ENCODE peak calls at places on chromosomes 3 and 15, in eight cellular contexts. B, K, X, I, Q, G, D and Z are unnamed samples.

GRCh38 chr15:84783493-84784251 is 33.5 kb upstream of the ALPK3 start:
- DNase-seq in B (no peak), K (no peak), X (no peak), I (no peak), Q (no peak), G (no peak), D (no peak), Z (no peak)

GRCh38 chr15:31887246-31887645 is 143.1 kb upstream of the CHRNA7 start:
- DNase-seq in B (no peak), K (no peak), X (no peak), I (no peak), Q (no peak), G (no peak), D (no peak), Z (no peak)

GRCh38 chr15:68228143-68228970 is 1.2 kb downstream of the CLN6 start:
- DNase-seq in B (peak), K (no peak), X (peak), I (no peak), Q (no peak), G (peak), D (no peak), Z (no peak)

GRCh38 chr15:67063689-67064606 is 1.5 kb upstream of the SMAD3 start:
- DNase-seq in B (peak), K (peak), X (peak), I (no peak), Q (peak), G (peak), D (no peak), Z (no peak)

GRCh38 chr3:175885196-175885766 is 1026.1 kb downstream of the NAALADL2 start:
- DNase-seq in B (no peak), K (no peak), X (no peak), I (no peak), Q (no peak), G (no peak), D (no peak), Z (no peak)

GRCh38 chr15:73530649-73531048 is 87.7 kb downstream of the REC114 start:
- DNase-seq in B (peak), K (no peak), X (peak), I (no peak), Q (no peak), G (no peak), D (no peak), Z (no peak)

GRCh38 chr15:45827275-45827674 is 192.4 kb downstream of the SQOR start:
- DNase-seq in B (no peak), K (no peak), X (no peak), I (no peak), Q (no peak), G (no peak), D (no peak), Z (no peak)

GRCh38 chr15:52464040-52464439 is 64.6 kb downstream of the MYO5A start:
- DNase-seq in B (no peak), K (no peak), X (no peak), I (no peak), Q (no peak), G (no peak), D (no peak), Z (no peak)

GRCh38 chr15:39188930-39189329 is 391.9 kb upstream of the THBS1 start:
- DNase-seq in B (peak), K (no peak), X (peak), I (no peak), Q (no peak), G (no peak), D (peak), Z (peak)

GRCh38 chr3:151909720-151910405 is 36.4 kb downstream of the SUCNR1 start:
- DNase-seq in B (peak), K (no peak), X (peak), I (no peak), Q (no peak), G (no peak), D (peak), Z (no peak)

GRCh38 chr15:91407237-91407889 is 307.3 kb downstream of the SV2B start:
- DNase-seq in B (peak), K (no peak), X (peak), I (no peak), Q (no peak), G (no peak), D (no peak), Z (no peak)

GRCh38 chr15:48928877-48929538 is 34.7 kb downstream of the SHC4 start:
- DNase-seq in B (no peak), K (no peak), X (no peak), I (no peak), Q (no peak), G (no peak), D (no peak), Z (no peak)

DNA sequence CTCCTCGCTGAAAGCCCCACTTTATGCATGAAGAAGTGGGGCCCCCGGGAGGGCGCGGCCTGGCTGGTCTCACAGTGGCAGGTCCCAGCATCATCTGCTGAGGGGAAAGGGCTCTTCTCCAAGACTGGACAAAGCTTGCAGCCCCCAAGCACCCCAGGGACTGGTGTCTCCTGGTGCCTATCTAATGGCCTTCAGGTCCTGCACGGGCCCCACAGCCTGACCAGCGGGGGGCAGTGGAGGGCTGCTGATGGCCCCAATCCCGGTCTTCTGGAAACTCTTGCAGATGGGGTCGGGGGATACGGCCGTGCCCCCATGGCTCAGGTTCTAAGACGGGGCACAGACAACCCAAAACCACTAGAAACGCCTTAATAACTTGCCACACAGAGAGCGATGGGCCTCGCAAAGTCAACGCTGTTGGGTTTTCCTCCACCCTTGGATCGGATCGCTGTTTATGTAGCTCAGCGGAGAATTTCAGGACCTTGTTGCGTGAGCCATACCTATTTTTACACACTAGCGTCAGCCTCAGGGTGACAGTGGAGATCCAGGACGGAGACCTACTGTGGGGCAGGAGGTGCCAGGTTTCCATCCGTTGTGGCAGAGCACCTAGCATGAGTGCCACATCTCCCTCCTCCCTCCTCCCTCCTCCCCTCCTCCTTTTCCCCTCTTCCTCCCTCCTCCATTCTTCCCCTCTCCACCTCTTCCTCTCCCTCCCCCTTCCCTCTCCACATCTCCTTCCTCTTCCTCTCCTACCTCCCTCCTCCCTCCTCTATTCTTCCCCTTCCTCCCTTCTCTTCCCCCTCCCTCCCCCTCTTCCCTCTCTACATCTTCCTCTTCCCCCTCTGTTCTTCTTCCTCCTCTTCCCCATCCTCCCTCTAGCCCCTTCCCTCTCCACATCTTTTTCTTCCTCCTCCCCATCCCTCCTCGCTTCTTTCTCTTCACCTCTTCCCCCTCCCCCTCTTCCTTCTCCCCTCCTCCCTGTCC is 79.3 kb upstream of the ALDH1L1 start:
- DNase-seq in B (peak), K (no peak), X (peak), I (peak), Q (peak), G (no peak), D (no peak), Z (no peak)
- TF ChIP-seq CTCF in B (peak), K (peak), X (peak), I (no peak), Q (peak), G (peak), D (peak), Z (peak)

DNA sequence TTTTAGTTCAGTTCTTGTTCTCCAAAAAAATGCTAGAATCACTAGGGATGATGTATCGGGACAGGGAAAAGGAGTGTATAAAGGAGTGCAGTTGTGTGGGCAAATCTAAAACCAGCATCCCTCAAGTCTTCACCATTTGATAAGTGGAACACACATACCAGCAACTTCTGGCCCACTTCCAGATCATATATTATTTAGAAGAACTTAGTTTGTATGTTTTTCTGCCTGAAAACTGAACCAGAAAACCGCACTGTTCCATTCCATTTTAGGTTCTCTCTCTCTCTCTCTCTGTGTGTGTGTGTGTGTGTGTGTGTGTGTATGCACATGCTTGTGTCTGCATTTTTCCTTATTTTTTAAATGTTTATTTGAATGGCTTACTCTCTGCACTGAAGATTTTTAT is 93.5 kb downstream of the SERPINI1 start:
- DNase-seq in B (no peak), K (no peak), X (peak), I (no peak), Q (no peak), G (no peak), D (no peak), Z (no peak)
- TF ChIP-seq CTCF in B (no peak), K (no peak), X (no peak), I (no peak), Q (no peak), G (no peak), D (no peak), Z (no peak)

GRCh38 chr3:63905731-63906620 is 6.2 kb downstream of the SCAANT1 start:
- DNase-seq in B (peak), K (no peak), X (no peak), I (no peak), Q (no peak), G (no peak), D (no peak), Z (no peak)

GRCh38 chr3:63908776-63909175 is 3.4 kb downstream of the SCAANT1 start:
- DNase-seq in B (no peak), K (no peak), X (no peak), I (no peak), Q (no peak), G (no peak), D (no peak), Z (no peak)

GRCh38 chr3:63910873-63911272 is 1.3 kb downstream of the SCAANT1 start:
- DNase-seq in B (peak), K (no peak), X (no peak), I (peak), Q (no peak), G (no peak), D (peak), Z (no peak)

GRCh38 chr3:63909431-63909830 is 2.8 kb downstream of the SCAANT1 start:
- DNase-seq in B (no peak), K (no peak), X (no peak), I (no peak), Q (no peak), G (no peak), D (peak), Z (no peak)

DNA sequence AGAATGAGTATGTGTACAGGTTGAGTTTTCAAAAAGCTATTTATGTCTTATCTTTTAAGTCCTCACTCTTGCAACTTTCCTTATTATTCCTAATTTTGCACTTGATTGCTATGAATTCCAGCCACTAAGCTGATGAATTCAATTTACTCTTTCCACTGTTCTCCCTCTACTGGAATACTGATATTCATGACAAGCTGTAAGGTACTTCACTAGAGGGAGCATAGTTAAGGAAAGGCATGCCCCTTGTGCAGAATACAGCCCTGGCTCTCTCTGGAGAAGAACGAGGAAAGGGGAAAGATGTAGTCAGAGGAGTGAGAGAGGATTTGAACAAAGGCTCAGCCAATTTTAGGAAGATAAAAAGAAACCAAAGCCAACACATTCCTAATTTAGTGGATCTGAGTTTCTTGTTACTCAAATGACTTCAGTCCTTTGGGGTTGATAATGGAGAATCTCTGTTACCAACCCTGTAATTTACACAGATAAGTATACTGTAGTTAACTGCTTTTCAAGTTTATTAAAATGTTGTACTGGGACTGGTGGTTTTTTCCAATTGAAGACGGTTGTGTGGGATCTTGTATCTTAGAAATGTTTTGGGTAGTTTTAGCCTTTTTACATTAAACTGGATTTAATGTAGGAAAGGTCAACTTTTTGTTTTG is 4.0 kb downstream of the SCAANT1 start:
- DNase-seq in B (no peak), K (no peak), X (peak), I (no peak), Q (no peak), G (no peak), D (peak), Z (no peak)
- TF ChIP-seq CTCF in B (peak), K (peak), X (peak), I (no peak), Q (no peak), G (no peak), D (peak), Z (peak)

GRCh38 chr3:20658491-20658890 is 472.5 kb upstream of the SGO1 start:
- DNase-seq in B (no peak), K (no peak), X (no peak), I (no peak), Q (no peak), G (no peak), D (peak), Z (no peak)

GRCh38 chr3:20652249-20652648 is 466.2 kb upstream of the SGO1 start:
- DNase-seq in B (no peak), K (no peak), X (no peak), I (no peak), Q (no peak), G (no peak), D (no peak), Z (no peak)

DNA sequence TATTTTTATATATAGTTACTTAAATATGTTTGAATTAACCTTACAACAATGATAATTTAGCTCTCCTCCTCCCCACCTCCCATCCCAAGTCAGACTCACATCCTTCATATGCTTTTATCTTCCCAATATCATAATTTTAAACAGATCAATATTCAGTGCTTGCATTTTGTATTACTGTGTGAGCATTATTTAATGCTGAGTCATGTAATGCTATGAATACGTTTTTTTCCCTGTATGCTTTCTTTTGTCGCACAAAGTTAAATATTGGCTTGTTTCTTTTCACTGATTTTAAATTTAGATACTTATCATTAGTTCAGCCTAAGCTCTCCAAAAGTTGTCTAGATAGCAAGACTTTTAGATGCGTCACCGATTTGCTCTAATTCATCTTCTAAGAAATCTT is 471.6 kb upstream of the SGO1 start:
- DNase-seq in B (no peak), K (no peak), X (no peak), I (no peak), Q (no peak), G (no peak), D (no peak), Z (no peak)
- TF ChIP-seq CTCF in B (no peak), K (no peak), X (no peak), I (no peak), Q (no peak), G (no peak), D (no peak), Z (no peak)

DNA sequence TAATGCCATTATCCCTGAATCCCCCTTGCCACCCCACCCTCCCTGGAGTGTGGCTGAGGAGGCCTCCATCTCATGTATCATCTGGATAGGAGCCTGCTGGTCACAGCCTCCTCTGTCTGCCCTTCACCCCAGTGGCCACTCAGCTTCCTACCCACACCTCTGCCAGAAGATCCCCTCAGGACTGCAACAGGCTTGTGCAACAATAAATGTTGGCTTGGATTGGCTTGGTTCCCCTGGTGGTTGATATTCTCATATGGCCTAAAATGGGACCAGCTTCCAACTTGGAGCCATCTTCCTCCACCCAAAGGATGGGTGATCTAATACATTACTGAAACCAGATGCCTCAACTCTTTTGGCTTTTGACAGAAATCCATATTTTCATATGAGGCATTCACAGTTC is 34.9 kb downstream of the VIPR1 start:
- DNase-seq in B (no peak), K (no peak), X (no peak), I (no peak), Q (no peak), G (no peak), D (no peak), Z (no peak)
- TF ChIP-seq CTCF in B (no peak), K (no peak), X (no peak), I (no peak), Q (no peak), G (no peak), D (no peak), Z (no peak)

DNA sequence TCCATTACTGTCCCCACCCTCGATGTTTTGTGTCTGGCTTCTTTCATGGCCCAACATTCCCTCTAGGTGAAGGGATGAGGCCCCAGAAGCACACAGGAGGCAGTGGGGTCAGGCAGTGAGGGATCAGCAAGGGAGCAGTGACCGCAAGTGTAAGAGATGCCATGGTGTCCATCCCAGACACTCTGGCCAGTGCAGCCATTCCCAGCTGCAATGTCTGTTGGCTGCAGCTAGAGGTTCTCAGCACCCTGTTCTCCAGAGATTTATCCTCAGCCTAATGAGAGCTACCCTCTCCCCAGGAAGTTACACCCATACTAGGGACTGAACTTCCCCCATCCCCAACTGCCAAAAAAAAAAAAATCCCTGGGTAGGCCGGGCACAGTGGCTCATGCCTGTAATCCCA is 40.2 kb downstream of the TRANK1 start:
- DNase-seq in B (peak), K (no peak), X (peak), I (peak), Q (no peak), G (no peak), D (peak), Z (no peak)
- TF ChIP-seq CTCF in B (peak), K (peak), X (peak), I (peak), Q (no peak), G (peak), D (peak), Z (peak)

GRCh38 chr3:39146083-39146501 is 7.3 kb downstream of the CSRNP1 start:
- DNase-seq in B (no peak), K (no peak), X (peak), I (peak), Q (no peak), G (no peak), D (no peak), Z (no peak)
- TF ChIP-seq CTCF in B (no peak), K (no peak), X (peak), I (no peak), Q (no peak), G (no peak), D (no peak), Z (peak)